ENCODE peak calls at places on chromosome 11, in six cellular contexts. D is fibroblast of the aortic adventitia, B is NCI-H748 treated with DMSO at 0.1 percent for 48 hours, Z is tibial artery, I is hippocampal formation, H is NCI-H2081. W is an unnamed sample.

GRCh38 chr11:65316979-65317786 is 2.5 kb downstream of the CDC42EP2 start:
- DNase-seq in H (no peak), Z (peak; percentile 47), B (no peak), D (peak; percentile 97), I (no peak), W (peak; percentile 39)

GRCh38 chr11:122202161-122202950 is 86.3 kb upstream of the BLID start:
- DNase-seq in H (no peak), Z (no peak), B (no peak), I (no peak), D (peak; percentile 95), W (no peak)

GRCh38 chr11:57306156-57306876 is 18.4 kb downstream of the TNKS1BP1 start:
- DNase-seq in I (no peak), B (no peak), D (no peak), H (no peak), Z (no peak), W (no peak)

GRCh38 chr11:101126551-101127347 is 2.9 kb downstream of the PGR start:
- DNase-seq in I (no peak), D (peak; percentile 4), B (no peak), Z (peak; percentile 68), H (no peak), W (no peak)

GRCh38 chr11:112343368-112344039 is 82.8 kb upstream of the PLET1 start:
- DNase-seq in H (peak; percentile 70), Z (no peak), B (peak; percentile 23), I (no peak), D (peak; percentile 8), W (peak; percentile 11)

GRCh38 chr11:110529043-110529442 is 99.3 kb downstream of the FDX1 start:
- DNase-seq in D (peak; percentile 25), H (no peak), B (no peak), I (no peak), Z (no peak), W (no peak)

GRCh38 chr11:132960679-132961078 is 571.6 kb downstream of the OPCML start:
- DNase-seq in I (no peak), D (no peak), H (no peak), Z (no peak), B (no peak), W (no peak)

GRCh38 chr11:18046116-18046777 is at the start of gene TPH1:
- DNase-seq in H (no peak), D (peak; percentile 41), Z (peak; percentile 37), I (no peak), B (no peak), W (peak; percentile 76)

GRCh38 chr11:110425751-110426545 is 3.8 kb upstream of the FDX1 start:
- DNase-seq in H (no peak), D (peak; percentile 69), Z (no peak), I (no peak), B (no peak), W (no peak)

GRCh38 chr11:88424881-88425280 is 87.3 kb upstream of the CTSC start:
- DNase-seq in H (no peak), B (no peak), D (no peak), I (no peak), Z (no peak), W (no peak)

GRCh38 chr11:19670030-19670761 is 42.4 kb upstream of the NAV2 start:
- DNase-seq in H (no peak), B (no peak), Z (peak; percentile 39), I (no peak), D (peak; percentile 33), W (no peak)

GRCh38 chr11:108223449-108224149 is 732 bp downstream of the ATM start:
- DNase-seq in H (no peak), I (no peak), Z (peak; percentile 23), B (no peak), D (peak; percentile 19), W (no peak)

GRCh38 chr11:9753031-9753430 is 89.2 kb downstream of the SWAP70 start:
- DNase-seq in D (peak; percentile 68), B (no peak), H (no peak), Z (no peak), I (no peak), W (no peak)

W was measured in DMS153.